ENCODE peak calls at places on chromosomes 4 and X, in four cellular contexts. V is stimulated activated CD4-positive, alpha-beta T cell treated with anti-CD3 and anti-CD28 coated beads, Interleukin-15, amount 100 ng/mL, for 24 hours; E is tibial artery; B is foreskin keratinocyte. Q is an unnamed sample.

GRCh38 chr4:3130826-3131225 is 56.3 kb downstream of the HTT start:
- DNase-seq in E (no peak), B (no peak), V (no peak), Q (no peak)

GRCh38 chr4:94714761-94715160 is 43.0 kb upstream of the BMPR1B start:
- DNase-seq in B (no peak), V (no peak), E (no peak), Q (no peak)

GRCh38 chr4:155342142-155342541 is 34.6 kb downstream of the MAP9 start:
- DNase-seq in B (peak), E (no peak), V (no peak), Q (no peak)

GRCh38 chr4:99853993-99854392 is 37.4 kb downstream of the DAPP1 start:
- DNase-seq in V (no peak), E (no peak), B (no peak), Q (no peak)

GRCh38 chr4:56276547-56276946 is 110.7 kb downstream of the AASDH start:
- DNase-seq in V (peak), B (peak), E (no peak), Q (no peak)

GRCh38 chrX:50081282-50081955 is 119.4 kb downstream of the AKAP4 start:
- DNase-seq in B (no peak), V (no peak), E (no peak), Q (no peak)

GRCh38 chrX:149504226-149504914 is 736 bp downstream of the IDS start:
- DNase-seq in B (no peak), V (peak), E (no peak), Q (no peak)

GRCh38 chr4:74544655-74545361 is 99.9 kb downstream of the AREG start:
- DNase-seq in B (no peak), V (no peak), E (no peak), Q (no peak)

GRCh38 chr4:150224896-150225591 is 146.8 kb downstream of the DCLK2 start:
- DNase-seq in B (no peak), V (no peak), E (no peak), Q (no peak)

GRCh38 chrX:16258936-16259335 is 91.7 kb downstream of the MAGEB17 start:
- DNase-seq in B (no peak), V (no peak), E (no peak), Q (no peak)

GRCh38 chr4:121642876-121643585 is 53.7 kb downstream of the ANXA5 start:
- DNase-seq in E (no peak), V (no peak), B (no peak), Q (no peak)

GRCh38 chr4:88063634-88064296 is 56.3 kb downstream of the PKD2 start:
- DNase-seq in E (no peak), B (no peak), V (no peak), Q (no peak)

GRCh38 chr4:176469546-176469945 is 149.8 kb downstream of the SPCS3 start:
- DNase-seq in B (no peak), E (no peak), V (no peak), Q (no peak)

GRCh38 chr4:90113881-90114457 is 13.2 kb upstream of the CCSER1 start:
- DNase-seq in B (peak), V (no peak), E (no peak), Q (no peak)

GRCh38 chrX:42818151-42818921 is 40.4 kb upstream of the PPP1R2C start:
- DNase-seq in B (no peak), E (no peak), V (no peak), Q (no peak)

GRCh38 chr4:142045996-142046395 is 409.6 kb downstream of the IL15 start:
- DNase-seq in E (no peak), B (no peak), V (no peak), Q (no peak)

GRCh38 chrX:130285069-130285620 is 16.4 kb upstream of the ZNF280C start:
- DNase-seq in E (no peak), B (peak), V (no peak), Q (no peak)

GRCh38 chrX:100649550-100650356 is 5.8 kb downstream of the SRPX2 start:
- DNase-seq in V (no peak), B (peak), E (peak), Q (no peak)

GRCh38 chrX:147180886-147181285 is 366.3 kb upstream of the CXorf51A start:
- DNase-seq in E (no peak), B (no peak), V (no peak), Q (no peak)

GRCh38 chr4:183659919-183660318 is 826 bp downstream of the TRAPPC11 start:
- DNase-seq in V (no peak), B (no peak), E (no peak), Q (no peak)

GRCh38 chr4:26199566-26199965 is 121.2 kb upstream of the RBPJ start:
- DNase-seq in V (no peak), E (no peak), B (no peak), Q (no peak)

GRCh38 chr4:78174931-78175330 is 117.8 kb downstream of the FRAS1 start:
- DNase-seq in B (no peak), V (no peak), E (no peak), Q (no peak)

GRCh38 chrX:30822068-30822671 is 66.9 kb downstream of the TAB3 start:
- DNase-seq in E (no peak), V (no peak), B (no peak), Q (no peak)

GRCh38 chr4:106473515-106473914 is 104.9 kb upstream of the GIMD1 start:
- DNase-seq in E (no peak), V (no peak), B (no peak), Q (no peak)

GRCh38 chr4:8039290-8039689 is 99.6 kb upstream of the AFAP1 start:
- DNase-seq in E (no peak), B (no peak), V (no peak), Q (no peak)

GRCh38 chrX:130343411-130343810 is 3.7 kb downstream of the SLC25A14 start:
- DNase-seq in V (no peak), E (no peak), B (no peak), Q (no peak)

GRCh38 chrX:276588-277171 is 4.5 kb upstream of the PLCXD1 start:
- DNase-seq in B (peak), E (no peak), V (peak), Q (peak)

GRCh38 chr4:103692615-103693014 is 27.2 kb downstream of the TACR3 start:
- DNase-seq in V (no peak), B (peak), E (no peak), Q (no peak)

GRCh38 chr4:2619459-2619858 is 83.0 kb downstream of the FAM193A start:
- DNase-seq in B (no peak), V (no peak), E (no peak), Q (peak)

GRCh38 chr4:32374201-32374600 is 1654.0 kb downstream of the PCDH7 start:
- DNase-seq in V (no peak), B (no peak), E (no peak), Q (no peak)

GRCh38 chr4:40897557-40898203 is 147.9 kb downstream of the NSUN7 start:
- DNase-seq in E (peak), B (peak), V (peak), Q (no peak)

GRCh38 chrX:124641737-124642491 is 295.6 kb downstream of the SH2D1A start:
- DNase-seq in V (no peak), B (no peak), E (no peak), Q (no peak)

GRCh38 chr4:48815483-48815882 is 15.4 kb upstream of the OCIAD1 start:
- DNase-seq in V (no peak), E (no peak), B (no peak), Q (no peak)

GRCh38 chr4:156634612-156635011 is 337.0 kb downstream of the PDGFC start:
- DNase-seq in V (no peak), E (no peak), B (no peak), Q (no peak)

GRCh38 chrX:3713225-3713936 is at the start of gene PRKX:
- DNase-seq in V (peak), B (no peak), E (peak), Q (peak)

GRCh38 chr4:83285022-83285387 is 407 bp upstream of the COQ2 start:
- DNase-seq in B (peak), V (peak), E (no peak), Q (no peak)

GRCh38 chr4:37653601-37654000 is 32.6 kb downstream of the RELL1 start:
- DNase-seq in B (peak), E (no peak), V (no peak), Q (no peak)

GRCh38 chr4:2416564-2417195 is 1.8 kb downstream of the ZFYVE28 start:
- DNase-seq in B (no peak), E (no peak), V (peak), Q (no peak)

GRCh38 chr4:72295966-72296557 is 264.3 kb downstream of the NPFFR2 start:
- DNase-seq in B (peak), E (no peak), V (no peak), Q (no peak)

Q was measured in cardiac septum.